ENCODE peak calls at places on chromosomes 6 and 20, in five cellular contexts. Q is A549, T is WTC11, L is GM12878, O is HepG2. A is an unnamed sample.

GRCh38 chr6:11766589-11767450 is 11.8 kb downstream of the ADTRP start:
- DNase-seq in O (peak), T (no peak), Q (peak), L (no peak), A (no peak)

GRCh38 chr20:14219801-14220461 is 117.5 kb downstream of the FLRT3 start:
- DNase-seq in T (peak), L (no peak), Q (peak), O (no peak), A (no peak)

GRCh38 chr6:43522547-43523263 is 5.8 kb downstream of the POLR1C start:
- DNase-seq in O (no peak), Q (no peak), L (no peak), T (no peak), A (no peak)

GRCh38 chr6:20340459-20340858 is 61.2 kb upstream of the E2F3 start:
- DNase-seq in O (no peak), L (no peak), Q (no peak), T (no peak), A (no peak)

GRCh38 chr6:4969609-4970285 is 34.1 kb downstream of the RPP40 start:
- DNase-seq in L (no peak), Q (no peak), O (no peak), T (no peak), A (no peak)

GRCh38 chr6:149473080-149474052 is 11.4 kb downstream of the ZC3H12D start:
- DNase-seq in Q (peak), T (no peak), L (no peak), O (peak), A (peak)

GRCh38 chr6:135796884-135797283 is 54.6 kb upstream of the PDE7B start:
- DNase-seq in O (no peak), L (no peak), Q (no peak), T (no peak), A (no peak)

GRCh38 chr20:38624084-38624483 is 22.5 kb downstream of the ARHGAP40 start:
- DNase-seq in L (no peak), T (no peak), Q (peak), O (no peak), A (no peak)

GRCh38 chr6:150535151-150535816 is 64.4 kb upstream of the PLEKHG1 start:
- DNase-seq in T (no peak), O (peak), Q (no peak), L (no peak), A (no peak)

GRCh38 chr6:127464161-127464880 is 5.1 kb upstream of the KIAA0408 start:
- DNase-seq in L (no peak), T (no peak), O (no peak), Q (no peak), A (no peak)

GRCh38 chr6:151107897-151108427 is 131.8 kb upstream of the AKAP12 start:
- DNase-seq in O (peak), Q (no peak), L (no peak), T (no peak), A (no peak)

GRCh38 chr6:93779086-93779858 is 359.9 kb upstream of the EPHA7 start:
- DNase-seq in O (no peak), L (no peak), T (peak), Q (peak), A (no peak)

GRCh38 chr6:15244605-15245360 is 1.1 kb upstream of the JARID2 start:
- DNase-seq in T (peak), O (peak), Q (peak), L (no peak), A (peak)

GRCh38 chr6:15247750-15248450 is 2.0 kb downstream of the JARID2 start:
- DNase-seq in O (peak), T (peak), L (no peak), Q (peak), A (peak)

GRCh38 chr6:15245361-15246216 is at the start of gene JARID2:
- DNase-seq in Q (peak), L (peak), O (peak), T (peak), A (peak)

GRCh38 chr6:15247214-15247749 is 1.4 kb downstream of the JARID2 start:
- DNase-seq in O (no peak), L (no peak), T (no peak), Q (no peak), A (no peak)

DNA sequence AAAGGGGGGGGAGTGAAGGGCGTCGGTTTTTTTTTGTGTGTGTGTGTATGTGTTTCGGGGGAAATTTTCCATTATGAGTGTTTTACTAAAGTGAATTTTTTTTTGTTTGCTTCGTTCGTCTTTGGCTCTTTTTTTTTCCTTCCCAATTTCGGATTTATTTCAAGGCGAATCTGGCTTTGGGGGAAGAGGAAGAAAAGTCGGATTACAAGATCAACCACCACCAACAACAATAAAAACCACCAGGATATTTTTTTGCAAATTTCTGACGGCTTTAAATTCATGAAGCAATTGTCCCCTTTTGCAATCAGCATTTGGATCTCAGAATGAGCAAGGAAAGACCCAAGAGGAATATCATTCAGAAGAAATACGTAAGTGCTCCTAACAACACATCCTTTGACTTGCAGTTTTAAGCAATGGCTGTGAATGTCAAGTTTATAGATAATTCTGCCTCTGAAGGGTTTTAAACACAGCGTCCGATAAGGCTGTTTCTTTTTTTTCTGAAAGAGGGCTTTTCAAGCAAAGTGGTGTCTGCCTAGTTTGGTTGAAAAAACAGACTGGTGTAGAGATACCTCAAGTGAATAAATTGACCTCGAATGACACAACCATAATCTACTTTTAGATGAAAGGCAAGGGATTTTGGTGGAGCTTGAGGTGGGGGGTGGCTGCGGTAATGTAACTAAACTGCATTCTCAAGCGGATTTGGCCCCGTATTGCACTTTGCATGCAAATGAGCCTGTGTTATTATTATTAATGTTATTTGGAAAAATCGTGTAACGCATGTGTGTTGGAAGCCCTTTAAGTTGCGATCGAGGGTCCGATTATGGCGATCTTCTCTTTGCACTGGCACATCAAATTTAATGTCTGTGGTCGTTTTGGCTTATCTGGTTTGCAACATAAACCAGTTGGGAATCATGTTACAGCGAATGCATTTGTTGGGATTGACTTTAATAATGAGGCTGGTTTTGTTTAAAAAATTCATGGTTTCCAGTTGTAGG is 645 bp downstream of the JARID2 start:
- DNase-seq in T (no peak), L (no peak), O (no peak), Q (no peak), A (peak)
- TF ChIP-seq ESRRA in T (no peak), L (no peak), O (no peak), Q (no peak), A (no peak)

GRCh38 chr6:36235309-36235708 is 34.6 kb upstream of the PNPLA1 start:
- DNase-seq in L (no peak), O (no peak), Q (no peak), T (no peak), A (no peak)
- TF ChIP-seq ESRRA in L (no peak), O (no peak), Q (no peak), T (no peak), A (no peak)

GRCh38 chr6:117463762-117464665 is 18.5 kb upstream of the DCBLD1 start:
- DNase-seq in T (no peak), O (no peak), L (no peak), Q (peak), A (no peak)
- TF ChIP-seq ESRRA in T (no peak), O (no peak), L (no peak), Q (no peak), A (no peak)

GRCh38 chr6:75213732-75214131 is 7.9 kb upstream of the COL12A1 start:
- DNase-seq in O (no peak), T (no peak), Q (no peak), L (no peak), A (no peak)

GRCh38 chr6:75210885-75211739 is 5.3 kb upstream of the COL12A1 start:
- DNase-seq in Q (peak), O (peak), T (no peak), L (no peak), A (peak)

GRCh38 chr6:75215291-75215690 is 9.4 kb upstream of the COL12A1 start:
- DNase-seq in T (no peak), Q (no peak), L (no peak), O (no peak), A (no peak)

GRCh38 chr6:75211920-75212590 is 6.2 kb upstream of the COL12A1 start:
- DNase-seq in L (no peak), O (no peak), Q (no peak), T (no peak), A (no peak)

DNA sequence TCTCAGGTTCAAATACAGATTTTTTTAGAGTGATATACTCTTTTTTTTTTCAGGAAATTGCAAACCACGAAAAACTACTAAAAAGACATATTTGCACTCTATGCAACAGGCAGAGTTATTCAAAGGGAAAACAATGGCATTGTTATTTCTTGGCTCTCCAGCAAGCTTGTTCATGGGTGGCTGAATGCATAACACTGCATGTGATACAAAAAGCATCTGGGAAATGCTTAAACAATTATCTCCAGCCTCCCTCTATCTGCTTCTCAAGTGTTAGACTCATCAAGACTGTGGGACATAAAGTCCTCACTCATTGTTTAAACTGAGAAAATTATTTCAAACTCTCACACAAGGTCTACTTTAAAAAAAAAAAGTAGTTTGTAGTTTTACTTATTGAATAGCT is 7.3 kb upstream of the COL12A1 start:
- DNase-seq in T (no peak), O (no peak), Q (no peak), L (no peak), A (no peak)
- TF ChIP-seq ESRRA in T (no peak), O (no peak), Q (no peak), L (no peak), A (no peak)

GRCh38 chr20:5349448-5349847 is 32.7 kb upstream of the PROKR2 start:
- DNase-seq in L (no peak), Q (no peak), O (no peak), T (no peak), A (no peak)
- TF ChIP-seq ESRRA in L (no peak), Q (no peak), O (no peak), T (no peak), A (no peak)

GRCh38 chr6:112466378-112467151 is 119.4 kb downstream of the RFPL4B start:
- DNase-seq in L (no peak), Q (no peak), T (no peak), O (no peak), A (no peak)
- TF ChIP-seq ESRRA in L (no peak), Q (no peak), T (no peak), O (no peak), A (no peak)

A was measured in K562.